ENCODE peak calls at places on chromosomes 3 and 15, in six cellular contexts. One of them, this sample, is unnamed.

GRCh38 chr3:7687428-7688147 is 814.0 kb upstream of the LMCD1 start:
- DNase-seq in K562: no peak
- DNase-seq in GM12878: no peak
- DNase-seq in GM12891: no peak
- DNase-seq in HepG2: no peak
- DNase-seq in H1: no peak
- DNase-seq in this sample: no peak

GRCh38 chr3:19146685-19147650 is 1.3 kb upstream of the KCNH8 start:
- DNase-seq in K562: peak; percentile 76
- DNase-seq in GM12891: peak; percentile 42
- DNase-seq in GM12878: no peak
- DNase-seq in H1: peak; percentile 75
- DNase-seq in HepG2: peak; percentile 25
- DNase-seq in this sample: peak; percentile 31

GRCh38 chr15:99476413-99477222 is 89.2 kb upstream of the MEF2A start:
- DNase-seq in GM12891: peak; percentile 45
- DNase-seq in K562: no peak
- DNase-seq in H1: no peak
- DNase-seq in GM12878: no peak
- DNase-seq in HepG2: peak; percentile 73
- DNase-seq in this sample: no peak

GRCh38 chr3:187738400-187739124 is 6.7 kb downstream of the BCL6 start:
- DNase-seq in HepG2: peak; percentile 72
- DNase-seq in GM12878: no peak
- DNase-seq in K562: peak; percentile 84
- DNase-seq in H1: peak; percentile 86
- DNase-seq in GM12891: peak; percentile 65
- DNase-seq in this sample: peak; percentile 65

GRCh38 chr3:107032111-107032510 is 345.1 kb upstream of the CCDC54 start:
- DNase-seq in GM12878: no peak
- DNase-seq in GM12891: no peak
- DNase-seq in H1: no peak
- DNase-seq in HepG2: no peak
- DNase-seq in K562: no peak
- DNase-seq in this sample: no peak

GRCh38 chr15:34514251-34514760 is 69.1 kb downstream of the GOLGA8B start:
- DNase-seq in K562: peak; percentile 66
- DNase-seq in H1: no peak
- DNase-seq in HepG2: no peak
- DNase-seq in GM12891: peak; percentile 47
- DNase-seq in GM12878: no peak
- DNase-seq in this sample: peak; percentile 24

GRCh38 chr3:52310861-52311566 is 5.1 kb upstream of the DNAH1 start:
- DNase-seq in H1: no peak
- DNase-seq in HepG2: no peak
- DNase-seq in GM12891: peak; percentile 64
- DNase-seq in K562: no peak
- DNase-seq in GM12878: peak; percentile 47
- DNase-seq in this sample: peak; percentile 74

GRCh38 chr3:23537006-23537620 is 268.6 kb upstream of the UBE2E1 start:
- DNase-seq in GM12878: no peak
- DNase-seq in GM12891: no peak
- DNase-seq in HepG2: no peak
- DNase-seq in K562: no peak
- DNase-seq in H1: no peak
- DNase-seq in this sample: no peak

GRCh38 chr3:149421764-149422163 is 44.3 kb upstream of the TM4SF1 start:
- DNase-seq in K562: no peak
- DNase-seq in HepG2: no peak
- DNase-seq in H1: no peak
- DNase-seq in GM12878: no peak
- DNase-seq in GM12891: no peak
- DNase-seq in this sample: no peak

GRCh38 chr3:182739619-182740018 is 53.7 kb upstream of the ATP11B start:
- DNase-seq in HepG2: no peak
- DNase-seq in K562: peak; percentile 57
- DNase-seq in H1: no peak
- DNase-seq in GM12891: no peak
- DNase-seq in GM12878: no peak
- DNase-seq in this sample: no peak

GRCh38 chr3:131972091-131972490 is 62.7 kb downstream of the CPNE4 start:
- DNase-seq in K562: no peak
- DNase-seq in H1: no peak
- DNase-seq in GM12878: no peak
- DNase-seq in HepG2: no peak
- DNase-seq in GM12891: no peak
- DNase-seq in this sample: no peak

GRCh38 chr15:52963865-52964264 is 173.7 kb upstream of the ONECUT1 start:
- DNase-seq in GM12891: no peak
- DNase-seq in H1: no peak
- DNase-seq in HepG2: no peak
- DNase-seq in K562: no peak
- DNase-seq in GM12878: no peak
- DNase-seq in this sample: no peak

GRCh38 chr15:80739919-80740318 is 39.3 kb upstream of the CEMIP start:
- DNase-seq in HepG2: no peak
- DNase-seq in GM12878: no peak
- DNase-seq in GM12891: no peak
- DNase-seq in K562: no peak
- DNase-seq in H1: no peak
- DNase-seq in this sample: no peak

GRCh38 chr3:50205719-50206276 is 727 bp downstream of the SLC38A3 start:
- DNase-seq in K562: peak; percentile 40
- DNase-seq in H1: no peak
- DNase-seq in GM12878: no peak
- DNase-seq in HepG2: peak; percentile 73
- DNase-seq in GM12891: peak; percentile 53
- DNase-seq in this sample: no peak

GRCh38 chr15:63892794-63893441 is 59.2 kb upstream of the HERC1 start:
- DNase-seq in K562: no peak
- DNase-seq in GM12878: peak; percentile 75
- DNase-seq in GM12891: no peak
- DNase-seq in H1: no peak
- DNase-seq in HepG2: no peak
- DNase-seq in this sample: peak; percentile 40

GRCh38 chr3:114380233-114380645 is 86.4 kb downstream of the TIGIT start:
- DNase-seq in HepG2: no peak
- DNase-seq in GM12878: no peak
- DNase-seq in K562: no peak
- DNase-seq in GM12891: no peak
- DNase-seq in H1: no peak
- DNase-seq in this sample: no peak

GRCh38 chr3:71504250-71505036 is 79.1 kb downstream of the FOXP1 start:
- DNase-seq in K562: peak; percentile 58
- DNase-seq in HepG2: no peak
- DNase-seq in GM12878: no peak
- DNase-seq in H1: no peak
- DNase-seq in GM12891: no peak
- DNase-seq in this sample: no peak

GRCh38 chr15:63601026-63601726 is 4.0 kb downstream of the FBXL22 start:
- DNase-seq in H1: no peak
- DNase-seq in K562: no peak
- DNase-seq in HepG2: no peak
- DNase-seq in GM12891: peak; percentile 37
- DNase-seq in GM12878: no peak
- DNase-seq in this sample: peak; percentile 41

GRCh38 chr3:38090453-38090852 is 46.5 kb downstream of the ACAA1 start:
- DNase-seq in H1: no peak
- DNase-seq in HepG2: no peak
- DNase-seq in K562: no peak
- DNase-seq in GM12878: no peak
- DNase-seq in GM12891: no peak
- DNase-seq in this sample: no peak

GRCh38 chr15:58459562-58459961 is 27.8 kb downstream of the LIPC start:
- DNase-seq in K562: no peak
- DNase-seq in HepG2: no peak
- DNase-seq in GM12891: no peak
- DNase-seq in H1: no peak
- DNase-seq in GM12878: no peak
- DNase-seq in this sample: no peak

GRCh38 chr15:40441012-40441735 is 421 bp downstream of the BAHD1 start:
- DNase-seq in K562: peak; percentile 53
- DNase-seq in GM12891: no peak
- DNase-seq in HepG2: no peak
- DNase-seq in H1: no peak
- DNase-seq in GM12878: no peak
- DNase-seq in this sample: no peak

GRCh38 chr15:40437754-40438687 is 2.7 kb upstream of the BAHD1 start:
- DNase-seq in HepG2: no peak
- DNase-seq in K562: no peak
- DNase-seq in GM12878: no peak
- DNase-seq in GM12891: no peak
- DNase-seq in H1: no peak
- DNase-seq in this sample: no peak

GRCh38 chr15:40440300-40441011 is at the start of gene BAHD1:
- DNase-seq in K562: peak; percentile 100
- DNase-seq in GM12878: peak; percentile 76
- DNase-seq in H1: peak; percentile 92
- DNase-seq in HepG2: peak; percentile 85
- DNase-seq in GM12891: peak; percentile 100
- DNase-seq in this sample: peak; percentile 100

GRCh38 chr15:40438712-40439111 is 2.0 kb upstream of the BAHD1 start:
- DNase-seq in K562: no peak
- DNase-seq in H1: no peak
- DNase-seq in GM12891: no peak
- DNase-seq in GM12878: no peak
- DNase-seq in HepG2: no peak
- DNase-seq in this sample: no peak

GRCh38 chr15:40439461-40440299 is 1.1 kb upstream of the BAHD1 start:
- DNase-seq in H1: peak; percentile 68
- DNase-seq in GM12891: no peak
- DNase-seq in K562: peak; percentile 81
- DNase-seq in GM12878: no peak
- DNase-seq in HepG2: peak; percentile 34
- DNase-seq in this sample: no peak
- TF ChIP-seq POLR2A in H1: no peak
- TF ChIP-seq POLR2A in GM12891: no peak
- TF ChIP-seq POLR2A in K562: peak; percentile 67
- TF ChIP-seq POLR2A in GM12878: no peak
- TF ChIP-seq POLR2A in HepG2: no peak
- TF ChIP-seq POLR2A in this sample: no peak

DNA sequence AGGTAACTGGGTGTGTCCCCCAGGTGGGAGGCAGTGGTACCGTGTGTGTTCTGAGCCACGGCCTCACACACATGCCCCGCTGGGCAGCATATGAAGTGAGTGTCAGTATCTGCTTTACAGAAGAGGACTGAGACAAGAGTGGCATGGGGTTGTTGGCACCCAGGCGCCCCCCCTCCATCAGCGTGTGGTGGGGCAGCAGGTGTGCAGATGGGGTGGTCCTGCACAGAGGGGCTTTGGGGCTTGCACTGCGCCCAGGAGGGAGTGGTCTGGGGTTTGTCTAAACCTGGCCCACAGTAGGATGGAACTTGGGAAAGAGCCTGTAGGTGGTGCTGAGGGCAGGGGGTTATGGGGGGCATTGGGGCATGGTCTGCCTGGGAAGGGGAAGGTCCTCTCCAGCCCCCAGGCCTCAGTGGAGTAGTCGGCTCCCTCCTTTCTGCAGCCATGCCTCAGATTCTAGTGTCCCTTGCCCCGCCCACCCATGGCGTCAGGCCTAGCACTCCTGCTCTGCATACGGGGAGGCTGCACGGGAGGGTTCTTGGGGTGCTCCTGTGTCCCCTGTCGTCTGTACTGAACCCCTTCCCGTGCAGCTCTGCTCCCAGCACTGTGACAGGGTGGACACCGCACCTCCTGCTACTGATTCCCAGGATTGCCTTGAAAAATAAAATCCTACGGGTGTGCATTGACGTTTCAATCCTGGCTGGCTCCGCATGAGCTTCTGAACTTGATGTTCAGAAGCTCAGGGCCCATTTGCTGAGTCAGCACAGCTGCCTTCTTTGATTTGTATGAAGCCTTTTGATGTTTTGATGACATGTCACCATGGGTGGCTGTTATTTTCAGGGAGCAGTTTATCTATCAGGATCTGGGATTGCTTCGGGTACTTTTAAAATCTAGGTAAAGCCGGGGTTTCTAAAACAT is 176.2 kb downstream of the APBA2 start:
- DNase-seq in H1: no peak
- DNase-seq in K562: no peak
- DNase-seq in GM12891: no peak
- DNase-seq in GM12878: no peak
- DNase-seq in HepG2: no peak
- DNase-seq in this sample: no peak
- TF ChIP-seq POLR2AphosphoS5 in H1: no peak
- TF ChIP-seq POLR2AphosphoS5 in K562: no peak
- TF ChIP-seq POLR2AphosphoS5 in GM12891: no peak
- TF ChIP-seq POLR2AphosphoS5 in GM12878: no peak
- TF ChIP-seq POLR2AphosphoS5 in HepG2: no peak
- TF ChIP-seq POLR2AphosphoS5 in this sample: no peak

GRCh38 chr3:129793356-129793755 is 100.2 kb downstream of the TMCC1 start:
- DNase-seq in H1: no peak
- DNase-seq in HepG2: peak; percentile 61
- DNase-seq in K562: no peak
- DNase-seq in GM12891: no peak
- DNase-seq in GM12878: no peak
- DNase-seq in this sample: no peak

GRCh38 chr3:129796146-129796545 is 97.4 kb downstream of the TMCC1 start:
- DNase-seq in GM12878: no peak
- DNase-seq in HepG2: no peak
- DNase-seq in GM12891: no peak
- DNase-seq in H1: no peak
- DNase-seq in K562: no peak
- DNase-seq in this sample: no peak

GRCh38 chr3:129795596-129795995 is 97.9 kb downstream of the TMCC1 start:
- DNase-seq in H1: peak; percentile 9
- DNase-seq in GM12891: no peak
- DNase-seq in HepG2: no peak
- DNase-seq in GM12878: no peak
- DNase-seq in K562: no peak
- DNase-seq in this sample: no peak

GRCh38 chr3:129794319-129795201 is 99.0 kb downstream of the TMCC1 start:
- DNase-seq in GM12878: no peak
- DNase-seq in H1: peak; percentile 83
- DNase-seq in K562: peak; percentile 8
- DNase-seq in HepG2: peak; percentile 22
- DNase-seq in GM12891: no peak
- DNase-seq in this sample: peak; percentile 17

DNA sequence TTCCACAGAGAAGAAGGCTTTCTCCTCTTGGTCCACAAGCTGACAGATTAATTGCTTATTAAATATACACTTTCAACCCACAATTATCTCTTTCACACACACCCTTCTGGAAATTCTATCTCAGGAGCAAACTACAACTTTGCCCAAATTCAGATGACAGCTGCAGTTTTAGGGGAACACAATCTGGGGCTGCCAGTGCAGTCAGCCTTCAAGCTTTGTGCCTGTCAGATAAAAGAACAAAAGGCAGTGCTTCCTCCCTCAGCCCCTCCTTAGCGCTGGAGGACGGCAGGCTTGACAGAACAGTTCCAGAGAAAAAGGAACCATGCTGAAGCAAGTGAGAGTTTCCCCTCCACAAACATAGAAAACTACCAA is 99.6 kb downstream of the TMCC1 start:
- DNase-seq in HepG2: no peak
- DNase-seq in GM12891: no peak
- DNase-seq in H1: no peak
- DNase-seq in GM12878: no peak
- DNase-seq in K562: peak; percentile 64
- DNase-seq in this sample: no peak
- TF ChIP-seq TAF1 in HepG2: no peak
- TF ChIP-seq TAF1 in GM12891: no peak
- TF ChIP-seq TAF1 in H1: no peak
- TF ChIP-seq TAF1 in GM12878: no peak
- TF ChIP-seq TAF1 in K562: no peak
- TF ChIP-seq TAF1 in this sample: no peak

GRCh38 chr3:57726395-57726794 is 29.7 kb upstream of the SLMAP start:
- DNase-seq in HepG2: no peak
- DNase-seq in K562: no peak
- DNase-seq in H1: no peak
- DNase-seq in GM12878: no peak
- DNase-seq in GM12891: no peak
- DNase-seq in this sample: no peak
- TF ChIP-seq POLR2A in HepG2: no peak
- TF ChIP-seq POLR2A in K562: no peak
- TF ChIP-seq POLR2A in H1: no peak
- TF ChIP-seq POLR2A in GM12878: no peak
- TF ChIP-seq POLR2A in GM12891: no peak
- TF ChIP-seq POLR2A in this sample: no peak